ENCODE peak calls at places on chromosomes 4 and X, in nine cellular contexts. One of them, this sample, is unnamed.

GRCh38 chrX:83535417-83536244 is 27.5 kb downstream of the POU3F4 start:
- DNase-seq in SK-N-SH: no peak
- DNase-seq in heart left ventricle: no peak
- DNase-seq in fibroblast of lung: peak; percentile 12
- DNase-seq in suprapubic skin: no peak
- DNase-seq in right lobe of liver: no peak
- DNase-seq in lung: no peak
- DNase-seq in tibial artery: no peak
- DNase-seq in IMR-90: no peak
- DNase-seq in this sample: no peak

GRCh38 chr4:80265571-80266266 is 745 bp upstream of the FGF5 start:
- DNase-seq in SK-N-SH: peak; percentile 64
- DNase-seq in heart left ventricle: no peak
- DNase-seq in fibroblast of lung: peak; percentile 86
- DNase-seq in suprapubic skin: no peak
- DNase-seq in right lobe of liver: no peak
- DNase-seq in lung: no peak
- DNase-seq in tibial artery: no peak
- DNase-seq in IMR-90: peak; percentile 92
- DNase-seq in this sample: no peak

GRCh38 chr4:148530114-148530513 is 87.9 kb upstream of the NR3C2 start:
- DNase-seq in SK-N-SH: no peak
- DNase-seq in heart left ventricle: no peak
- DNase-seq in fibroblast of lung: peak; percentile 13
- DNase-seq in suprapubic skin: no peak
- DNase-seq in right lobe of liver: no peak
- DNase-seq in lung: no peak
- DNase-seq in tibial artery: no peak
- DNase-seq in IMR-90: peak; percentile 55
- DNase-seq in this sample: no peak

GRCh38 chr4:14184265-14184664 is 556.7 kb upstream of the BOD1L1 start:
- DNase-seq in SK-N-SH: peak; percentile 33
- DNase-seq in heart left ventricle: peak; percentile 30
- DNase-seq in fibroblast of lung: peak; percentile 8
- DNase-seq in suprapubic skin: no peak
- DNase-seq in right lobe of liver: peak; percentile 23
- DNase-seq in lung: no peak
- DNase-seq in tibial artery: no peak
- DNase-seq in IMR-90: peak; percentile 16
- DNase-seq in this sample: no peak

GRCh38 chr4:20376070-20376469 is 124.4 kb downstream of the SLIT2 start:
- DNase-seq in SK-N-SH: no peak
- DNase-seq in heart left ventricle: no peak
- DNase-seq in fibroblast of lung: no peak
- DNase-seq in suprapubic skin: no peak
- DNase-seq in right lobe of liver: no peak
- DNase-seq in lung: no peak
- DNase-seq in tibial artery: no peak
- DNase-seq in IMR-90: no peak
- DNase-seq in this sample: no peak

GRCh38 chr4:59936566-59936965 is 1263.6 kb upstream of the ADGRL3 start:
- DNase-seq in SK-N-SH: no peak
- DNase-seq in heart left ventricle: no peak
- DNase-seq in fibroblast of lung: no peak
- DNase-seq in suprapubic skin: no peak
- DNase-seq in right lobe of liver: no peak
- DNase-seq in lung: no peak
- DNase-seq in tibial artery: no peak
- DNase-seq in IMR-90: no peak
- DNase-seq in this sample: no peak

GRCh38 chr4:81199831-81200230 is 15.2 kb downstream of the PRKG2 start:
- DNase-seq in SK-N-SH: no peak
- DNase-seq in heart left ventricle: no peak
- DNase-seq in fibroblast of lung: no peak
- DNase-seq in suprapubic skin: no peak
- DNase-seq in right lobe of liver: no peak
- DNase-seq in lung: no peak
- DNase-seq in tibial artery: no peak
- DNase-seq in IMR-90: no peak
- DNase-seq in this sample: no peak

GRCh38 chr4:124431663-124432192 is 280.8 kb downstream of the ANKRD50 start:
- DNase-seq in SK-N-SH: no peak
- DNase-seq in heart left ventricle: no peak
- DNase-seq in fibroblast of lung: peak; percentile 35
- DNase-seq in suprapubic skin: no peak
- DNase-seq in right lobe of liver: no peak
- DNase-seq in lung: no peak
- DNase-seq in tibial artery: no peak
- DNase-seq in IMR-90: peak; percentile 75
- DNase-seq in this sample: no peak

GRCh38 chrX:24023972-24024664 is 2.9 kb downstream of the KLHL15 start:
- DNase-seq in SK-N-SH: no peak
- DNase-seq in heart left ventricle: no peak
- DNase-seq in fibroblast of lung: no peak
- DNase-seq in suprapubic skin: no peak
- DNase-seq in right lobe of liver: no peak
- DNase-seq in lung: no peak
- DNase-seq in tibial artery: no peak
- DNase-seq in IMR-90: peak; percentile 23
- DNase-seq in this sample: no peak

GRCh38 chr4:7649741-7650531 is 215.2 kb upstream of the PSAPL1 start:
- DNase-seq in SK-N-SH: no peak
- DNase-seq in heart left ventricle: no peak
- DNase-seq in fibroblast of lung: peak; percentile 99
- DNase-seq in suprapubic skin: no peak
- DNase-seq in right lobe of liver: peak; percentile 28
- DNase-seq in lung: no peak
- DNase-seq in tibial artery: no peak
- DNase-seq in IMR-90: peak; percentile 95
- DNase-seq in this sample: peak; percentile 90

DNA sequence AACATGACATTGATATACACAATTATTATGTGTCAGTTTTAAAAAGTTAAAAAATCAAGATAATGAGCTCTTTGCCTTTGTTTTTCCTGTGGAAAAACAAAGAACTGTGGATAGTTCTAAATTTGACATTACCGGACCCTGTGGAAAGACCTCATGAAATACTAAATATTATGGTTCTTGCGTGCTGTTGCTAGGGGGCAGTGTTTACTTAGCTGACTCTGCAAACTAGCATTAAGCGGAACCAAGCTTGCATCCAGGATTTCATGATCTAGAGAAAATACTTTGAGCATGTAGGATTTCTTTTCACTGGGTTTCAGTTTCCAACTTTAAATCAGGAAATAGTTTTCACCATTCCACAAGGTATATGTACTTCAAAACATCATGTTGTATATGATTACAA is 33.6 kb downstream of the CLCN4 start:
- DNase-seq in SK-N-SH: peak; percentile 59
- DNase-seq in heart left ventricle: peak; percentile 28
- DNase-seq in fibroblast of lung: peak; percentile 73
- DNase-seq in suprapubic skin: no peak
- DNase-seq in right lobe of liver: no peak
- DNase-seq in lung: peak; percentile 42
- DNase-seq in tibial artery: no peak
- DNase-seq in IMR-90: peak; percentile 83
- DNase-seq in this sample: no peak
- TF ChIP-seq CTCF in SK-N-SH: peak; percentile 78
- TF ChIP-seq CTCF in heart left ventricle: peak; percentile 23
- TF ChIP-seq CTCF in fibroblast of lung: peak; percentile 44
- TF ChIP-seq CTCF in suprapubic skin: peak; percentile 38
- TF ChIP-seq CTCF in right lobe of liver: peak; percentile 31
- TF ChIP-seq CTCF in lung: peak; percentile 43
- TF ChIP-seq CTCF in tibial artery: peak; percentile 24
- TF ChIP-seq CTCF in IMR-90: peak; percentile 73
- TF ChIP-seq CTCF in this sample: peak; percentile 48

GRCh38 chrX:45714864-45715263 is 514.2 kb upstream of the DIPK2B start:
- DNase-seq in SK-N-SH: no peak
- DNase-seq in heart left ventricle: no peak
- DNase-seq in fibroblast of lung: peak; percentile 81
- DNase-seq in suprapubic skin: no peak
- DNase-seq in right lobe of liver: no peak
- DNase-seq in lung: no peak
- DNase-seq in tibial artery: no peak
- DNase-seq in IMR-90: peak; percentile 71
- DNase-seq in this sample: no peak
- H3K36me3 ChIP-seq in SK-N-SH: no peaks in the 10 kb centered on the region
- H3K36me3 ChIP-seq in heart left ventricle: no peaks in the 10 kb centered on the region
- H3K36me3 ChIP-seq in fibroblast of lung: no peaks in the 10 kb centered on the region
- H3K36me3 ChIP-seq in suprapubic skin: no peaks in the 10 kb centered on the region
- H3K36me3 ChIP-seq in right lobe of liver: no peaks in the 10 kb centered on the region
- H3K36me3 ChIP-seq in lung: no peaks in the 10 kb centered on the region
- H3K36me3 ChIP-seq in tibial artery: no peaks in the 10 kb centered on the region
- H3K36me3 ChIP-seq in IMR-90: no peaks in the 10 kb centered on the region
- H3K36me3 ChIP-seq in this sample: no peaks in the 10 kb centered on the region

DNA sequence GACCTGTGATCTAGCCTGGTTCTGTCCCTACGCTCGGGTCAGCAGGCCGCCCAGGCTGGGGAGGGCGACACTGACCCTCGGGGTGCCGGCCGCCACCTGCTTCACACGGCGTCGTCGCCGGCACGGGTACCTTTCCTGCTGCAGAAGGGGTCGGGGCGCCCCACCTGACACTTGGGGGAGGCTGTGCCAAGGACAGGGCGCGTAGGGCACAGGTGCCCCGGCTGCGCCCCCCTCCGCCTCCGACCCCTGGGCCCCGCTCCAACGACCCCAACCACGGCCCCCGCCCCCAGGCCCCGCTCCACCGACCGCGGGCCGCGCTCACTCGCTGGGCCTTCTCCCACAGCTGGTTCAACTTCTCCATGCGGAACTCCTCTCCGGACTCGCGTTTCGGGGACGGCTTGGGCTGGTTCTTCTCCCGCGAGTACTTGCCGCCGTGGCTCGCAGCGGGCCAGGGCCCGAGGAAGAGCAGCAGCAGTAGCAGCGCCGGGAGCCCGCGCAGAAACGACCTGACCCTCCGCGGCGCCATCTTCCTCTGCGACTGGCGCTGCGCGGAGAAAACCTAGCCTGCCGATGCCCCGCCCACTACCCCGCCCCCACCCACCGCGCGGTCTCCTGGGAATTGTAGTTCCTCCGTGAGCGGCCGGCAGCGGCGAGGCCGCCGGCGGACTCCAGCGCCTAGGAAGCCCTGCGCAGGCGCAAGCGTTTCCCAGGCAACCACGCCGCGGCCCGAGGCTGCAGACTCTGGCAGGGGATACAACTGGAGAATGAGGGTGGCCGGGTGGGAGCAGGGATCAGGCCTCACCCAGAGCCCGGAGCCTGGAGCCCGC is at the start of gene LRPAP1:
- DNase-seq in SK-N-SH: peak; percentile 100
- DNase-seq in heart left ventricle: peak; percentile 93
- DNase-seq in fibroblast of lung: peak; percentile 78
- DNase-seq in suprapubic skin: peak; percentile 90
- DNase-seq in right lobe of liver: peak; percentile 96
- DNase-seq in lung: peak; percentile 93
- DNase-seq in tibial artery: peak; percentile 93
- DNase-seq in IMR-90: peak; percentile 82
- DNase-seq in this sample: no peak
- TF ChIP-seq CTCF in SK-N-SH: no peak
- TF ChIP-seq CTCF in heart left ventricle: no peak
- TF ChIP-seq CTCF in fibroblast of lung: no peak
- TF ChIP-seq CTCF in suprapubic skin: no peak
- TF ChIP-seq CTCF in right lobe of liver: no peak
- TF ChIP-seq CTCF in lung: no peak
- TF ChIP-seq CTCF in tibial artery: no peak
- TF ChIP-seq CTCF in IMR-90: no peak
- TF ChIP-seq CTCF in this sample: no peak

GRCh38 chrX:110265624-110266023 is 52.3 kb downstream of the AMMECR1 start:
- DNase-seq in SK-N-SH: no peak
- DNase-seq in heart left ventricle: no peak
- DNase-seq in fibroblast of lung: peak; percentile 9
- DNase-seq in suprapubic skin: no peak
- DNase-seq in right lobe of liver: no peak
- DNase-seq in lung: no peak
- DNase-seq in tibial artery: no peak
- DNase-seq in IMR-90: no peak
- DNase-seq in this sample: no peak

GRCh38 chrX:110267874-110268273 is 50.0 kb downstream of the AMMECR1 start:
- DNase-seq in SK-N-SH: no peak
- DNase-seq in heart left ventricle: no peak
- DNase-seq in fibroblast of lung: no peak
- DNase-seq in suprapubic skin: no peak
- DNase-seq in right lobe of liver: no peak
- DNase-seq in lung: no peak
- DNase-seq in tibial artery: no peak
- DNase-seq in IMR-90: no peak
- DNase-seq in this sample: no peak

GRCh38 chrX:110268395-110268794 is 49.5 kb downstream of the AMMECR1 start:
- DNase-seq in SK-N-SH: no peak
- DNase-seq in heart left ventricle: no peak
- DNase-seq in fibroblast of lung: no peak
- DNase-seq in suprapubic skin: no peak
- DNase-seq in right lobe of liver: no peak
- DNase-seq in lung: no peak
- DNase-seq in tibial artery: no peak
- DNase-seq in IMR-90: no peak
- DNase-seq in this sample: no peak

GRCh38 chrX:110268875-110269274 is 49.0 kb downstream of the AMMECR1 start:
- DNase-seq in SK-N-SH: peak; percentile 1
- DNase-seq in heart left ventricle: no peak
- DNase-seq in fibroblast of lung: no peak
- DNase-seq in suprapubic skin: no peak
- DNase-seq in right lobe of liver: no peak
- DNase-seq in lung: no peak
- DNase-seq in tibial artery: no peak
- DNase-seq in IMR-90: no peak
- DNase-seq in this sample: no peak
- H3K36me3 ChIP-seq in SK-N-SH: no peaks in the 10 kb centered on the region
- H3K36me3 ChIP-seq in heart left ventricle: no peaks in the 10 kb centered on the region
- H3K36me3 ChIP-seq in fibroblast of lung: no peaks in the 10 kb centered on the region
- H3K36me3 ChIP-seq in suprapubic skin: no peaks in the 10 kb centered on the region
- H3K36me3 ChIP-seq in right lobe of liver: no peaks in the 10 kb centered on the region
- H3K36me3 ChIP-seq in lung: no peaks in the 10 kb centered on the region
- H3K36me3 ChIP-seq in tibial artery: no peaks in the 10 kb centered on the region
- H3K36me3 ChIP-seq in IMR-90: no peaks in the 10 kb centered on the region
- H3K36me3 ChIP-seq in this sample: no peaks in the 10 kb centered on the region

DNA sequence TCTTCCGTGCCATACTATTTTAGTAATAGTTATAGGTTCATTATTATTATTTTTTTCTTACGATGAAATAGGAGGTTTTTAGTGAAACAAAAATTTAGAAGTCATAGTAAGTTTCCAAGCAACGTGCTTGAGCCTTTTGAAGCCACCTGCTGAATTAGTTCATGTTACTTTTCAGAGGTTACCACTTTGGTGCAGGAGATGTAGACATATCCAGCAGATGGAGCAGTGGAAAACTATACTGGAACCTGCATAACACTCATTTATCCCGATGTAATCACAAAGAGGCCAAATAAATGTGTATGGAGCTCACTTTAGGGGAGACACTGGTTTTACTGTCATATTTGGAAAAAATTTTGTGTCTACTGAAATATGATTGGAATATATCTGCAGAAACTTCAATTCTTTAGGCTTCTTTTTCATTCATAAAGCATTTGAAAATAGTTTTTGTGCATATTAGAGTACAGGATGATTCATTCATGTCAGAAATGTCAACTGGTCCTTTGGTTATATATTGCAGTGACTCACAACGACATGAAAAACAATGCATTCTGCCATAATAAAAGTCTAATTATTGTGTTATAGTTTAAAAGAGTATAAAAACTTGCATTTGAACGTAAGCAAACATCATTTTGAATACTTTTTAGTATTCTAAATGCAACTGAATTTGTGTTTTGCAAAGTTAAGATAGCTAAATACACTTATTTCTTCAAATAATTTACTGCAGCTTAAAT is 2182.9 kb upstream of the TENM3 start:
- DNase-seq in SK-N-SH: peak; percentile 11
- DNase-seq in heart left ventricle: no peak
- DNase-seq in fibroblast of lung: peak; percentile 38
- DNase-seq in suprapubic skin: no peak
- DNase-seq in right lobe of liver: no peak
- DNase-seq in lung: no peak
- DNase-seq in tibial artery: no peak
- DNase-seq in IMR-90: peak; percentile 37
- DNase-seq in this sample: no peak
- TF ChIP-seq CTCF in SK-N-SH: no peak
- TF ChIP-seq CTCF in heart left ventricle: no peak
- TF ChIP-seq CTCF in fibroblast of lung: peak; percentile 44
- TF ChIP-seq CTCF in suprapubic skin: no peak
- TF ChIP-seq CTCF in right lobe of liver: no peak
- TF ChIP-seq CTCF in lung: no peak
- TF ChIP-seq CTCF in tibial artery: no peak
- TF ChIP-seq CTCF in IMR-90: peak; percentile 15
- TF ChIP-seq CTCF in this sample: peak; percentile 32

This sample was measured in RWPE2.